ENCODE peak calls at places on chromosomes 6 and 20, in four cellular contexts. A is stimulated activated CD4-positive, alpha-beta T cell treated with anti-CD3 and anti-CD28 coated beads, Interleukin-1b, Interleukin-23, amount 100 ng/mL, for 1 hour; I is Right ventricle myocardium superior; K is T1000. W is an unnamed sample.

GRCh38 chr6:130033999-130034814 is 15.8 kb downstream of the L3MBTL3 start:
- DNase-seq in K (no peak), A (no peak), I (no peak), W (no peak)

GRCh38 chr6:89117285-89118108 is at the start of gene SRSF12:
- DNase-seq in A (no peak), K (no peak), I (peak; percentile 66), W (peak; percentile 61)

GRCh38 chr6:1312444-1313363 is 806 bp downstream of the FOXQ1 start:
- DNase-seq in K (no peak), A (no peak), I (no peak), W (no peak)

GRCh38 chr6:169935861-169936260 is 184.4 kb downstream of the ERMARD start:
- DNase-seq in A (no peak), K (no peak), I (no peak), W (no peak)

GRCh38 chr6:14276667-14277404 is 159.3 kb downstream of the CD83 start:
- DNase-seq in K (no peak), I (no peak), A (no peak), W (no peak)

GRCh38 chr6:43378631-43379030 is 9.2 kb upstream of the ZNF318 start:
- DNase-seq in I (no peak), K (no peak), A (no peak), W (peak; percentile 14)

GRCh38 chr6:148441454-148441911 is 98.8 kb downstream of the SASH1 start:
- DNase-seq in K (no peak), I (no peak), A (no peak), W (peak; percentile 88)

GRCh38 chr6:166490671-166491500 is 95.6 kb downstream of the RAMACL start:
- DNase-seq in A (no peak), K (no peak), I (no peak), W (no peak)

GRCh38 chr6:14818422-14818884 is 427.4 kb upstream of the JARID2 start:
- DNase-seq in I (peak; percentile 52), A (no peak), K (no peak), W (no peak)

GRCh38 chr20:35001596-35002362 is 46.1 kb downstream of the MYH7B start:
- DNase-seq in K (no peak), A (no peak), I (peak; percentile 33), W (peak; percentile 31)

GRCh38 chr6:73240730-73241129 is 15.4 kb upstream of the KHDC1L start:
- DNase-seq in K (no peak), A (no peak), I (no peak), W (no peak)

GRCh38 chr6:97312241-97312640 is 29.2 kb upstream of the MMS22L start:
- DNase-seq in A (no peak), K (no peak), I (no peak), W (no peak)

GRCh38 chr6:133040025-133040838 is 200.9 kb upstream of the EYA4 start:
- DNase-seq in K (no peak), I (no peak), A (no peak), W (peak; percentile 58)

GRCh38 chr20:47315339-47315662 is 41.2 kb downstream of the ZMYND8 start:
- DNase-seq in A (no peak), K (no peak), I (no peak), W (peak; percentile 51)

GRCh38 chr6:1708141-1708540 is 98.4 kb downstream of the FOXC1 start:
- DNase-seq in I (no peak), A (no peak), K (no peak), W (no peak)

GRCh38 chr6:108118791-108119211 is 44.3 kb upstream of the OSTM1 start:
- DNase-seq in I (no peak), K (no peak), A (no peak), W (peak; percentile 12)

GRCh38 chr20:10432079-10432478 is 1.9 kb downstream of the MKKS start:
- DNase-seq in I (no peak), A (no peak), K (no peak), W (no peak)

GRCh38 chr6:31049518-31049917 is 39.2 kb downstream of the MUC22 start:
- DNase-seq in A (no peak), I (no peak), K (no peak), W (no peak)

GRCh38 chr20:2596673-2597279 is 55.7 kb upstream of the NOP56 start:
- DNase-seq in A (no peak), K (no peak), I (no peak), W (no peak)

GRCh38 chr6:46876126-46876525 is 45.6 kb downstream of the ADGRF5 start:
- DNase-seq in I (no peak), A (no peak), K (peak; percentile 30), W (peak; percentile 87)

GRCh38 chr6:22784611-22785010 is 215.2 kb downstream of the HDGFL1 start:
- DNase-seq in K (no peak), I (no peak), A (no peak), W (no peak)

GRCh38 chr6:125808060-125808459 is 17.3 kb downstream of the NCOA7 start:
- DNase-seq in A (no peak), K (no peak), I (no peak), W (no peak)

GRCh38 chr6:132264101-132264500 is 137.2 kb downstream of the MOXD1 start:
- DNase-seq in I (no peak), K (no peak), A (no peak), W (no peak)

GRCh38 chr20:56433221-56433879 is 21.3 kb downstream of the CASS4 start:
- DNase-seq in K (no peak), A (no peak), I (no peak), W (no peak)

GRCh38 chr6:33313105-33313708 is 671 bp downstream of the TAPBP start:
- DNase-seq in A (no peak), K (no peak), I (no peak), W (peak; percentile 72)

GRCh38 chr6:148335582-148335981 is 7.1 kb upstream of the SASH1 start:
- DNase-seq in K (no peak), I (no peak), A (no peak), W (no peak)

GRCh38 chr6:125095501-125096301 is 57.9 kb upstream of the TPD52L1 start:
- DNase-seq in K (no peak), A (no peak), I (no peak), W (no peak)

GRCh38 chr20:33493076-33493766 is 3.3 kb downstream of the CBFA2T2 start:
- DNase-seq in K (no peak), A (no peak), I (no peak), W (no peak)

GRCh38 chr20:62706857-62707256 is 1.8 kb upstream of the NTSR1 start:
- DNase-seq in K (no peak), I (no peak), A (no peak), W (no peak)

GRCh38 chr6:56730663-56731529 is 88.2 kb upstream of the DST start:
- DNase-seq in A (no peak), K (peak; percentile 18), I (no peak), W (peak; percentile 49)

GRCh38 chr20:38339993-38340392 is 6.3 kb upstream of the LBP start:
- DNase-seq in A (no peak), K (no peak), I (no peak), W (no peak)

W was measured in DMS53.